ENCODE peak calls at places on chromosomes 12 and 14, in six cellular contexts. U, E, H, V, M and J are unnamed samples. For H3K4me1, the result is how much of the 10 kb centered on the place peaks cover.

GRCh38 chr14:92719890-92720323 is 28.5 kb downstream of the LGMN start:
- DNase-seq in U (no peak), E (no peak), H (no peak), V (peak), M (no peak), J (no peak)

GRCh38 chr12:28742791-28743190 is 406.3 kb upstream of the FAR2 start:
- DNase-seq in U (no peak), E (no peak), H (no peak), V (no peak), M (no peak), J (no peak)

GRCh38 chr14:29016050-29016900 is 249.7 kb downstream of the FOXG1 start:
- DNase-seq in U (no peak), E (no peak), H (peak), V (peak), M (no peak), J (no peak)

GRCh38 chr14:38143651-38144505 is 63.8 kb upstream of the SSTR1 start:
- DNase-seq in U (no peak), E (no peak), H (no peak), V (no peak), M (no peak), J (no peak)

GRCh38 chr14:68522510-68523325 is 270.1 kb downstream of the ZFP36L1 start:
- DNase-seq in U (no peak), E (no peak), H (no peak), V (no peak), M (no peak), J (no peak)

GRCh38 chr14:76349993-76350392 is 25.9 kb upstream of the ESRRB start:
- DNase-seq in U (no peak), E (no peak), H (no peak), V (no peak), M (no peak), J (no peak)

GRCh38 chr14:99035712-99036593 is 236.0 kb downstream of the BCL11B start:
- DNase-seq in U (no peak), E (no peak), H (peak), V (peak), M (no peak), J (peak)

GRCh38 chr12:92624236-92624635 is 78.6 kb upstream of the PLEKHG7 start:
- DNase-seq in U (no peak), E (no peak), H (no peak), V (no peak), M (no peak), J (no peak)

GRCh38 chr14:33120341-33120740 is 181.7 kb downstream of the NPAS3 start:
- DNase-seq in U (no peak), E (no peak), H (no peak), V (no peak), M (no peak), J (no peak)

GRCh38 chr12:48542300-48542928 is 17.0 kb downstream of the OR8S1 start:
- DNase-seq in U (peak), E (peak), H (peak), V (peak), M (peak), J (no peak)

GRCh38 chr12:79690606-79691298 is at the start of gene PAWR:
- DNase-seq in U (no peak), E (no peak), H (peak), V (peak), M (no peak), J (peak)

GRCh38 chr12:3647504-3647903 is 105.4 kb downstream of the CRACR2A start:
- DNase-seq in U (no peak), E (no peak), H (no peak), V (no peak), M (no peak), J (no peak)

GRCh38 chr12:46362895-46363581 is 9.5 kb downstream of the SLC38A2 start:
- DNase-seq in U (no peak), E (no peak), H (no peak), V (no peak), M (no peak), J (no peak)

GRCh38 chr12:82723093-82723492 is 36.4 kb downstream of the TMTC2 start:
- DNase-seq in U (no peak), E (no peak), H (no peak), V (no peak), M (no peak), J (no peak)

GRCh38 chr12:95215925-95216324 is 1.3 kb downstream of the FGD6 start:
- DNase-seq in U (no peak), E (no peak), H (no peak), V (no peak), M (no peak), J (no peak)

GRCh38 chr12:95700316-95700785 is 90.2 kb downstream of the NTN4 start:
- DNase-seq in U (no peak), E (no peak), H (no peak), V (no peak), M (no peak), J (peak)

GRCh38 chr12:40055227-40055579 is 50.7 kb downstream of the SLC2A13 start:
- DNase-seq in U (no peak), E (no peak), H (no peak), V (no peak), M (no peak), J (no peak)

GRCh38 chr12:88518863-88519403 is 61.3 kb downstream of the KITLG start:
- DNase-seq in U (no peak), E (no peak), H (no peak), V (no peak), M (no peak), J (no peak)

GRCh38 chr12:20370001-20370381 is 1.7 kb downstream of the PDE3A start:
- DNase-seq in U (no peak), E (no peak), H (peak), V (peak), M (no peak), J (no peak)

GRCh38 chr12:42484996-42485395 is 104.5 kb downstream of the PRICKLE1 start:
- DNase-seq in U (no peak), E (no peak), H (no peak), V (no peak), M (no peak), J (no peak)

GRCh38 chr12:110179291-110179690 is 55.1 kb downstream of the IFT81 start:
- DNase-seq in U (no peak), E (no peak), H (no peak), V (no peak), M (no peak), J (peak)

GRCh38 chr14:22131749-22132476 is 457.1 kb downstream of the DAD1 start:
- DNase-seq in U (no peak), E (peak), H (no peak), V (no peak), M (no peak), J (no peak)

GRCh38 chr14:93832076-93832475 is 43.8 kb upstream of the PRIMA1 start:
- DNase-seq in U (no peak), E (no peak), H (no peak), V (no peak), M (no peak), J (no peak)

GRCh38 chr12:39426636-39427245 is 16.2 kb downstream of the KIF21A start:
- DNase-seq in U (no peak), E (no peak), H (no peak), V (no peak), M (no peak), J (no peak)

GRCh38 chr14:73795466-73795865 is 56.2 kb upstream of the PTGR2 start:
- DNase-seq in U (no peak), E (no peak), H (no peak), V (no peak), M (no peak), J (no peak)

GRCh38 chr14:73789996-73790581 is 61.5 kb upstream of the PTGR2 start:
- DNase-seq in U (no peak), E (no peak), H (no peak), V (peak), M (no peak), J (peak)

GRCh38 chr14:73788871-73789590 is 62.6 kb upstream of the PTGR2 start:
- DNase-seq in U (no peak), E (peak), H (no peak), V (no peak), M (no peak), J (peak)

GRCh38 chr14:73795974-73796373 is 55.7 kb upstream of the PTGR2 start:
- DNase-seq in U (no peak), E (no peak), H (no peak), V (peak), M (no peak), J (no peak)

GRCh38 chr14:73792476-73792875 is 59.2 kb upstream of the PTGR2 start:
- DNase-seq in U (no peak), E (no peak), H (no peak), V (no peak), M (no peak), J (no peak)
- H3K4me1 ChIP-seq in U (under half), E (under half), H (half or more), V (half or more), M (under half), J (under half)

GRCh38 chr14:103574104-103574503 is 11.3 kb downstream of the COA8 start:
- DNase-seq in U (no peak), E (no peak), H (no peak), V (no peak), M (no peak), J (no peak)

GRCh38 chr14:103568952-103569351 is 6.2 kb downstream of the COA8 start:
- DNase-seq in U (no peak), E (no peak), H (no peak), V (no peak), M (no peak), J (no peak)

GRCh38 chr14:103574707-103575285 is 12.0 kb downstream of the COA8 start:
- DNase-seq in U (no peak), E (no peak), H (no peak), V (no peak), M (no peak), J (no peak)

GRCh38 chr14:103569436-103569835 is 6.7 kb downstream of the COA8 start:
- DNase-seq in U (no peak), E (no peak), H (no peak), V (no peak), M (no peak), J (peak)
- H3K27ac ChIP-seq in U (no peak), E (no peak), H (no peak), V (no peak), M (no peak), J (no peak)

DNA sequence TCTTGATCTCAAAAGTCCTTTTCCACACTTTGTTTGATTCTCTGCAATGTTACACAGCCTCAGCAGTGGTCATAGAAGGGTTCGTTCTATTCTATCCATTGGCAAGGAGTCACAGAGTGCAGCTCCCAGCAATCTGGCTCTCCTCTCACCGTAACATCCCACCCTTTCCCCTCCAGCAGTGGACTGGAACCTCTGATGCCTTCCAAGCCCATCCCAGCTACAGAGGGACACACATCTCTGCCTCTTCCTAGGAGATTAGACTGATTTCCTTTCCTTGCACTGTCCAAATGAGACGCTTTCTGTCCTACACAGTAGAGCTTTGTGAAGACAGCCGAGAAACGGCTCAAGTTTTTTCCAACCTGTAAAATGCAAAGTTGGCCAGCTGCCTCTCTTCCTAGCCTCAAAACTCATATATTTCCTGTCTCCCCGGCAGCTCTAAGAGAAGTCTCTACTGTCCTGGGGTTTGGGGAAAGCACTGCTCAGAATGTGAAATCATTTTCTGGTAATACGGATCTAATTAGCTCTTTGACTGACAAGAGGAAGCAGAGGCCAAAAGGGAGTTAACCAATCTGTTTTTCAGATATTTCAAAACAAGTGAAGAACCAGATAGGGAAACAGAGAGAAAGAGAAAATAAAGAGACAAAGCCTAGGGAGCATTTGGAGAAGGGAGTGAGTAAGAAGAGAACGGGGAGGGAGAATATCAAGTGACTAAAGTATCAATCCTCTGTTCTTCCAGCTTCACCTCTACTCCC is 528 bp downstream of the NINJ2 start:
- DNase-seq in U (no peak), E (no peak), H (no peak), V (no peak), M (no peak), J (no peak)
- H3K4me1 ChIP-seq in U (half or more), E (under half), H (under half), V (under half), M (half or more), J (under half)

DNA sequence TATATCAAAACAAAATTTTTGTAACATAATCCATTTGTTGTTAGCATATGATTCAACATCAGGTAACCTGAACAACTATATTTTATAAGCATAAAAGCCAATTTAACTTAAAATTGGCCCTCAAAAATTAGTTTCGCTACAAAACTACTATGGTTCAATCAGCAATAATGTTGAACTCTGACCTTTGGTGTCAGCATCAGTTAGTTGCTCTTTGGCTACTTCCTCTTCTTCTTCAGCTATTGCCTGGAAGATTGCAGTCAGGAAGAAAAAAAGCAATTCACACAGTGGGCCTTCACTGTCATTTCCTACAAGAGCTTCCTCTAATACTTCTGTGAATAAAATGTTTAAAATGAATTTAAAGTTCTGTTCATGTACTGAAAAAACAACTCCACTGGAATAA is 78.2 kb upstream of the CFL2 start:
- DNase-seq in U (no peak), E (no peak), H (no peak), V (no peak), M (no peak), J (no peak)
- H3K27ac ChIP-seq in U (no peak), E (no peak), H (no peak), V (no peak), M (no peak), J (no peak)

DNA sequence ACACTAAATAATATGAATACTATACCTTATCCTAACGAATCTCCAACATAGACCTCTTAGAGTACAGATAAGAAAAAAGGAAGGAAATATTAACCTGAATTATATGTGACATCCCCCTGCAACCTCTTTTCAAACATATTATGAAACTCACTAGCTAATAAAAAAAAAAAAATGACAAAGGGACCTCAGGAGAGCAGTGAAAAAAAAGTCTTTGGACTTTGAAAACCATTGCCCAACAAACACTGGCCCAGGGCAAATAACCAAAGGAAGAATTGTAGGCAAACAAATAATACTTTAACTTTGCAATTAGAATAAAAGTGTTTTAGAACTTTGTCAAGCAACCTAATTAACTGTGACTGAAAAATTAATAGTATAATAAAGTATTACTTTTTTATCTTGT is 7.7 kb downstream of the SOX5 start:
- DNase-seq in U (no peak), E (no peak), H (no peak), V (no peak), M (no peak), J (no peak)
- H3K4me1 ChIP-seq in U (under half), E (under half), H (under half), V (under half), M (under half), J (under half)

DNA sequence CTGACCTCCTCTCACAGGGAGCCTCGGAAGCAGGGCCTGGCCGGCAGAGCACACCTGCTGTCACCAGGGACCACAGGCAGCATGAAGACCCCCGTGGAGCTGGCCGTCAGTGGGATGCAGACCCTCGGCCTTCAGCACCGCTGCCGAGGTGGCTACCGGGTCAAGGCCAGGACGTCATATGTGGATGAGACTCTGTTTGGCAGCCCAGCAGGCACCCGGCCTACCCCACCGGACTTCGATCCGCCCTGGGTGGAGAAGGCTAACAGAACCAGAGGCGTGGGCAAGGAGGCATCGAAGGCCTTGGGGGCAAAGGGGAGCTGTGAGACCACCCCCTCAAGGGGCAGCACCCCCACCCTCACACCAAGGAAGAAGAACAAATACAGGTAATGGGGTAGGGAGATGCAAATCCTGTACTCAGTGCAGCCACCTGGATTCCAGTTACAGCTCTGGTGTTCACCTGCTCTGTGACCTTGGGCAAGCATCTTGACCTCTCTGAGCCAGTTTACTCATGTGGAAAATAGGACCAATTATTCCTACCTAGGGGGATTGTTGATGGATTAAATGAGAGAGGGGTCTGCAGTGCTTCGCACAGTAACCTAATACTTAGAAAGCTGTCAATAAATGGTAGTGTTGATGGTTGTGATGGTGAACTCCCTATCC is 1.3 kb downstream of the RITA1 start:
- DNase-seq in U (no peak), E (no peak), H (no peak), V (no peak), M (no peak), J (peak)
- H3K27ac ChIP-seq in U (no peak), E (no peak), H (no peak), V (no peak), M (no peak), J (no peak)